ENCODE peak calls at places on chromosomes 13 and 19, in four cellular contexts. One of them, this sample, is unnamed.

GRCh38 chr13:30376426-30377311 is 45.6 kb upstream of the UBE2L5 start:
- DNase-seq in left lung: no peak
- DNase-seq in mucosa of gallbladder: peak
- DNase-seq in activated CD8-positive, alpha-beta memory T cell treated with anti-CD3 and anti-CD28 coated beads for 24 hours: peak
- DNase-seq in this sample: no peak

GRCh38 chr19:39307233-39307821 is 11.1 kb downstream of the IFNL1 start:
- DNase-seq in left lung: peak
- DNase-seq in mucosa of gallbladder: peak
- DNase-seq in activated CD8-positive, alpha-beta memory T cell treated with anti-CD3 and anti-CD28 coated beads for 24 hours: no peak
- DNase-seq in this sample: no peak

GRCh38 chr13:32736648-32737047 is 150.4 kb downstream of the PDS5B start:
- DNase-seq in left lung: no peak
- DNase-seq in mucosa of gallbladder: no peak
- DNase-seq in activated CD8-positive, alpha-beta memory T cell treated with anti-CD3 and anti-CD28 coated beads for 24 hours: no peak
- DNase-seq in this sample: no peak

GRCh38 chr19:56403764-56404704 is at the start of gene ZNF583:
- DNase-seq in left lung: peak
- DNase-seq in mucosa of gallbladder: peak
- DNase-seq in activated CD8-positive, alpha-beta memory T cell treated with anti-CD3 and anti-CD28 coated beads for 24 hours: peak
- DNase-seq in this sample: peak

GRCh38 chr13:79289557-79289956 is 116.5 kb downstream of the RBM26 start:
- DNase-seq in left lung: no peak
- DNase-seq in mucosa of gallbladder: no peak
- DNase-seq in activated CD8-positive, alpha-beta memory T cell treated with anti-CD3 and anti-CD28 coated beads for 24 hours: no peak
- DNase-seq in this sample: no peak

GRCh38 chr19:48556163-48556562 is 4.2 kb downstream of the SULT2B1 start:
- DNase-seq in left lung: no peak
- DNase-seq in mucosa of gallbladder: no peak
- DNase-seq in activated CD8-positive, alpha-beta memory T cell treated with anti-CD3 and anti-CD28 coated beads for 24 hours: no peak
- DNase-seq in this sample: no peak

GRCh38 chr13:63690672-63691071 is 2275.0 kb upstream of the PCDH20 start:
- DNase-seq in left lung: no peak
- DNase-seq in mucosa of gallbladder: no peak
- DNase-seq in activated CD8-positive, alpha-beta memory T cell treated with anti-CD3 and anti-CD28 coated beads for 24 hours: no peak
- DNase-seq in this sample: no peak

GRCh38 chr13:19153782-19154450 is 27.7 kb downstream of the TUBA3C start:
- DNase-seq in left lung: no peak
- DNase-seq in mucosa of gallbladder: no peak
- DNase-seq in activated CD8-positive, alpha-beta memory T cell treated with anti-CD3 and anti-CD28 coated beads for 24 hours: no peak
- DNase-seq in this sample: no peak

GRCh38 chr13:30415430-30416030 is 6.8 kb upstream of the UBE2L5 start:
- DNase-seq in left lung: no peak
- DNase-seq in mucosa of gallbladder: no peak
- DNase-seq in activated CD8-positive, alpha-beta memory T cell treated with anti-CD3 and anti-CD28 coated beads for 24 hours: no peak
- DNase-seq in this sample: no peak

GRCh38 chr13:86020350-86021002 is 221.3 kb upstream of the SLITRK6 start:
- DNase-seq in left lung: no peak
- DNase-seq in mucosa of gallbladder: peak
- DNase-seq in activated CD8-positive, alpha-beta memory T cell treated with anti-CD3 and anti-CD28 coated beads for 24 hours: no peak
- DNase-seq in this sample: no peak

GRCh38 chr13:40031031-40031430 is 375.6 kb downstream of the COG6 start:
- DNase-seq in left lung: no peak
- DNase-seq in mucosa of gallbladder: no peak
- DNase-seq in activated CD8-positive, alpha-beta memory T cell treated with anti-CD3 and anti-CD28 coated beads for 24 hours: no peak
- DNase-seq in this sample: no peak

GRCh38 chr13:98809345-98809777 is 56.9 kb upstream of the SLC15A1 start:
- DNase-seq in left lung: no peak
- DNase-seq in mucosa of gallbladder: peak
- DNase-seq in activated CD8-positive, alpha-beta memory T cell treated with anti-CD3 and anti-CD28 coated beads for 24 hours: no peak
- DNase-seq in this sample: no peak

GRCh38 chr19:14048439-14049153 is 13.3 kb downstream of the PALM3 start:
- DNase-seq in left lung: peak
- DNase-seq in mucosa of gallbladder: peak
- DNase-seq in activated CD8-positive, alpha-beta memory T cell treated with anti-CD3 and anti-CD28 coated beads for 24 hours: peak
- DNase-seq in this sample: no peak

GRCh38 chr13:31801088-31801487 is 61.8 kb downstream of the RXFP2 start:
- DNase-seq in left lung: no peak
- DNase-seq in mucosa of gallbladder: no peak
- DNase-seq in activated CD8-positive, alpha-beta memory T cell treated with anti-CD3 and anti-CD28 coated beads for 24 hours: no peak
- DNase-seq in this sample: no peak

GRCh38 chr19:4066682-4067395 is at the start of gene ZBTB7A:
- DNase-seq in left lung: peak
- DNase-seq in mucosa of gallbladder: peak
- DNase-seq in activated CD8-positive, alpha-beta memory T cell treated with anti-CD3 and anti-CD28 coated beads for 24 hours: peak
- DNase-seq in this sample: peak

This sample was measured in RWPE2.